ENCODE peak calls at places on chromosomes 16 and 17, in six cellular contexts. A is D721Med, I is neural crest cell, Y is HTR-8/SVneo, Q is AG04450, O is SHP77. D is an unnamed sample.

GRCh38 chr17:14203392-14203791 is 33.3 kb downstream of the CDRT15 start:
- DNase-seq in A (no peak), I (no peak), Y (no peak), Q (no peak), O (no peak), D (no peak)

GRCh38 chr17:2701161-2701995 is 10.2 kb downstream of the CLUH start:
- DNase-seq in A (no peak), I (no peak), Y (no peak), Q (no peak), O (no peak), D (no peak)

GRCh38 chr17:50051082-50051576 is 4.8 kb upstream of the ITGA3 start:
- DNase-seq in A (no peak), I (no peak), Y (peak), Q (no peak), O (peak), D (no peak)

GRCh38 chr17:71703701-71704100 is 417.1 kb upstream of the SOX9 start:
- DNase-seq in A (no peak), I (no peak), Y (no peak), Q (no peak), O (no peak), D (no peak)

GRCh38 chr17:18038861-18039534 is at the start of the genes ATPAF2 and GID4:
- DNase-seq in A (peak), I (peak), Y (peak), Q (peak), O (peak), D (peak)

GRCh38 chr17:82949361-82949760 is 109.5 kb upstream of the ZNF750 start:
- DNase-seq in A (no peak), I (no peak), Y (no peak), Q (no peak), O (no peak), D (no peak)

GRCh38 chr16:53678756-53679334 is 24.8 kb downstream of the RPGRIP1L start:
- DNase-seq in A (no peak), I (no peak), Y (no peak), Q (no peak), O (no peak), D (no peak)

GRCh38 chr16:88538366-88539060 is 31.7 kb upstream of the ZC3H18 start:
- DNase-seq in A (no peak), I (no peak), Y (no peak), Q (no peak), O (no peak), D (no peak)

GRCh38 chr17:60080545-60080944 is 1.8 kb upstream of the HEATR6 start:
- DNase-seq in A (no peak), I (no peak), Y (no peak), Q (no peak), O (no peak), D (no peak)

GRCh38 chr17:34423978-34424813 is 61.2 kb upstream of the CCL1 start:
- DNase-seq in A (no peak), I (no peak), Y (no peak), Q (no peak), O (no peak), D (no peak)

GRCh38 chr16:65773319-65773874 is 593.1 kb upstream of the CDH5 start:
- DNase-seq in A (no peak), I (peak), Y (no peak), Q (no peak), O (no peak), D (no peak)

GRCh38 chr17:72665841-72666518 is 426.5 kb downstream of the SLC39A11 start:
- DNase-seq in A (no peak), I (no peak), Y (no peak), Q (no peak), O (peak), D (no peak)

GRCh38 chr16:31875112-31875803 is 1.7 kb downstream of the ZNF267 start:
- DNase-seq in A (no peak), I (no peak), Y (no peak), Q (no peak), O (no peak), D (peak)

GRCh38 chr17:63503330-63503685 is 19.9 kb upstream of the KCNH6 start:
- DNase-seq in A (no peak), I (no peak), Y (no peak), Q (no peak), O (no peak), D (peak)

GRCh38 chr16:86884256-86884655 is 305.9 kb downstream of the FOXL1 start:
- DNase-seq in A (no peak), I (no peak), Y (no peak), Q (no peak), O (no peak), D (no peak)

GRCh38 chr17:66843606-66844005 is 8.7 kb downstream of the CACNG5 start:
- DNase-seq in A (no peak), I (no peak), Y (no peak), Q (no peak), O (peak), D (no peak)

GRCh38 chr16:64715624-64716023 is 406.2 kb downstream of the CDH11 start:
- DNase-seq in A (no peak), I (no peak), Y (no peak), Q (no peak), O (no peak), D (no peak)

GRCh38 chr17:17567114-17567513 is 24.4 kb downstream of the PEMT start:
- DNase-seq in A (no peak), I (no peak), Y (no peak), Q (no peak), O (no peak), D (no peak)

GRCh38 chr17:76736349-76737081 is 616 bp downstream of the SRSF2 start:
- DNase-seq in A (no peak), I (peak), Y (no peak), Q (no peak), O (peak), D (peak)

GRCh38 chr17:29674270-29674669 is 51.6 kb upstream of the CORO6 start:
- DNase-seq in A (no peak), I (no peak), Y (no peak), Q (no peak), O (no peak), D (no peak)

GRCh38 chr16:17328971-17329370 is 141.8 kb downstream of the XYLT1 start:
- DNase-seq in A (no peak), I (no peak), Y (no peak), Q (no peak), O (no peak), D (no peak)

GRCh38 chr16:55498101-55498500 is 10.8 kb upstream of the LPCAT2 start:
- DNase-seq in A (no peak), I (no peak), Y (no peak), Q (no peak), O (no peak), D (no peak)

GRCh38 chr17:81518113-81518784 is 5.7 kb upstream of the ACTG1 start:
- DNase-seq in A (no peak), I (no peak), Y (no peak), Q (no peak), O (peak), D (peak)

GRCh38 chr16:83187404-83187803 is 560.6 kb downstream of the CDH13 start:
- DNase-seq in A (no peak), I (no peak), Y (peak), Q (peak), O (no peak), D (no peak)

GRCh38 chr17:61731330-61731729 is 132.0 kb downstream of the BRIP1 start:
- DNase-seq in A (no peak), I (no peak), Y (no peak), Q (no peak), O (no peak), D (no peak)

GRCh38 chr16:1614226-1615102 is 2.3 kb downstream of the CRAMP1 start:
- DNase-seq in A (no peak), I (peak), Y (peak), Q (no peak), O (no peak), D (no peak)

GRCh38 chr17:75570772-75571171 is 16.8 kb upstream of the MYO15B start:
- DNase-seq in A (no peak), I (no peak), Y (no peak), Q (no peak), O (no peak), D (no peak)